ENCODE peak calls at places on chromosomes 4 and X, in four cellular contexts. One of them, this sample, is unnamed. For H3K9me3, the result is how much of the 10 kb centered on the place peaks cover.

GRCh38 chrX:134682081-134682480 is 23.8 kb upstream of the PLAC1 start:
- DNase-seq in H9: no peak
- DNase-seq in Caco-2: no peak
- DNase-seq in A549: no peak
- DNase-seq in this sample: no peak

GRCh38 chrX:133005038-133005437 is 46.6 kb upstream of the HS6ST2 start:
- DNase-seq in H9: no peak
- DNase-seq in Caco-2: peak
- DNase-seq in A549: no peak
- DNase-seq in this sample: no peak

GRCh38 chr4:101355246-101355645 is 7.9 kb upstream of the PPP3CA start:
- DNase-seq in H9: no peak
- DNase-seq in Caco-2: no peak
- DNase-seq in A549: no peak
- DNase-seq in this sample: no peak

GRCh38 chr4:113758361-113758760 is 3.2 kb downstream of the CAMK2D start:
- DNase-seq in H9: no peak
- DNase-seq in Caco-2: no peak
- DNase-seq in A549: no peak
- DNase-seq in this sample: no peak

GRCh38 chrX:115018944-115019343 is 1.5 kb upstream of the IL13RA2 start:
- DNase-seq in H9: no peak
- DNase-seq in Caco-2: no peak
- DNase-seq in A549: no peak
- DNase-seq in this sample: no peak

GRCh38 chr4:70133473-70133872 is 20.6 kb upstream of the PRR27 start:
- DNase-seq in H9: no peak
- DNase-seq in Caco-2: no peak
- DNase-seq in A549: no peak
- DNase-seq in this sample: no peak

GRCh38 chrX:10983526-10983925 is 127.6 kb upstream of the HCCS start:
- DNase-seq in H9: no peak
- DNase-seq in Caco-2: no peak
- DNase-seq in A549: no peak
- DNase-seq in this sample: no peak

GRCh38 chr4:2942532-2943363 is 20.5 kb downstream of the NOP14 start:
- DNase-seq in H9: no peak
- DNase-seq in Caco-2: no peak
- DNase-seq in A549: no peak
- DNase-seq in this sample: no peak

GRCh38 chr4:185122681-185123345 is 20.3 kb upstream of the SLC25A4 start:
- DNase-seq in H9: no peak
- DNase-seq in Caco-2: no peak
- DNase-seq in A549: no peak
- DNase-seq in this sample: no peak

GRCh38 chrX:68432648-68433047 is 647 bp downstream of the OPHN1 start:
- DNase-seq in H9: no peak
- DNase-seq in Caco-2: peak
- DNase-seq in A549: peak
- DNase-seq in this sample: peak

GRCh38 chr4:101651778-101652177 is 138.8 kb upstream of the BANK1 start:
- DNase-seq in H9: no peak
- DNase-seq in Caco-2: no peak
- DNase-seq in A549: no peak
- DNase-seq in this sample: no peak

GRCh38 chr4:155468282-155468681 is 91.5 kb upstream of the MAP9 start:
- DNase-seq in H9: no peak
- DNase-seq in Caco-2: no peak
- DNase-seq in A549: no peak
- DNase-seq in this sample: no peak

GRCh38 chrX:155747520-155747919 is 133.6 kb upstream of the VAMP7 start:
- DNase-seq in H9: no peak
- DNase-seq in Caco-2: no peak
- DNase-seq in A549: no peak
- DNase-seq in this sample: peak

GRCh38 chrX:155744534-155744933 is 131.8 kb upstream of the TMLHE start:
- DNase-seq in H9: no peak
- DNase-seq in Caco-2: no peak
- DNase-seq in A549: no peak
- DNase-seq in this sample: no peak

GRCh38 chrX:155751131-155751530 is 130.0 kb upstream of the VAMP7 start:
- DNase-seq in H9: no peak
- DNase-seq in Caco-2: no peak
- DNase-seq in A549: no peak
- DNase-seq in this sample: no peak

GRCh38 chrX:155745792-155746191 is 133.0 kb upstream of the TMLHE start:
- DNase-seq in H9: no peak
- DNase-seq in Caco-2: no peak
- DNase-seq in A549: peak
- DNase-seq in this sample: no peak
- H3K9me3 ChIP-seq in H9: under half
- H3K9me3 ChIP-seq in Caco-2: under half
- H3K9me3 ChIP-seq in A549: under half
- H3K9me3 ChIP-seq in this sample: under half

GRCh38 chrX:83185887-83186286 is 322.2 kb upstream of the POU3F4 start:
- DNase-seq in H9: no peak
- DNase-seq in Caco-2: no peak
- DNase-seq in A549: no peak
- DNase-seq in this sample: no peak

GRCh38 chrX:83185010-83185409 is 323.1 kb upstream of the POU3F4 start:
- DNase-seq in H9: no peak
- DNase-seq in Caco-2: no peak
- DNase-seq in A549: no peak
- DNase-seq in this sample: no peak

GRCh38 chrX:83186632-83187031 is 321.5 kb upstream of the POU3F4 start:
- DNase-seq in H9: no peak
- DNase-seq in Caco-2: no peak
- DNase-seq in A549: no peak
- DNase-seq in this sample: peak
- H3K9me3 ChIP-seq in H9: under half
- H3K9me3 ChIP-seq in Caco-2: under half
- H3K9me3 ChIP-seq in A549: under half
- H3K9me3 ChIP-seq in this sample: under half

GRCh38 chr4:13535118-13535517 is 9.2 kb downstream of the NKX3-2 start:
- DNase-seq in H9: no peak
- DNase-seq in Caco-2: no peak
- DNase-seq in A549: no peak
- DNase-seq in this sample: no peak
- H3K9me3 ChIP-seq in H9: under half
- H3K9me3 ChIP-seq in Caco-2: under half
- H3K9me3 ChIP-seq in A549: under half
- H3K9me3 ChIP-seq in this sample: under half

DNA sequence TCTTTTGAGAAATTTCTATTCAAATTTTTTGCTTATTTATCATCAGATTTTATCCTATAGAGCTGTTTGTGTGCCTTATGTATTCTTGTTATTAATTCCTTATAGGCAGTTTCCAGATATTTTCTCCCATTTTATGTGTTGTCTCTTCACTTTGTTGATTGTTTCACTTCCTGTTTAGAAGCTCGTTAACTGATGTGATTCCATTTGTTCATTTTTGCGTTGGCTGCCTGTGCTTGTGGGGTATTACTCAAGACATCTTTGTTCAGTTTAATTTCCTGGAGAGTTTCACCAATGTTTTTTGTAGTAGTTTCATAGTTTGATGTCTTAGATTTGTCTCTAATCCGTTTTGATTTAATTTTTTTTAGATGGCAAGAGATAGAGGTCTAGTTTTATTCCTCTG is 14.6 kb downstream of the ZNF718 start:
- DNase-seq in H9: no peak
- DNase-seq in Caco-2: no peak
- DNase-seq in A549: no peak
- DNase-seq in this sample: no peak
- H3K9me3 ChIP-seq in H9: under half
- H3K9me3 ChIP-seq in Caco-2: under half
- H3K9me3 ChIP-seq in A549: half or more
- H3K9me3 ChIP-seq in this sample: half or more

DNA sequence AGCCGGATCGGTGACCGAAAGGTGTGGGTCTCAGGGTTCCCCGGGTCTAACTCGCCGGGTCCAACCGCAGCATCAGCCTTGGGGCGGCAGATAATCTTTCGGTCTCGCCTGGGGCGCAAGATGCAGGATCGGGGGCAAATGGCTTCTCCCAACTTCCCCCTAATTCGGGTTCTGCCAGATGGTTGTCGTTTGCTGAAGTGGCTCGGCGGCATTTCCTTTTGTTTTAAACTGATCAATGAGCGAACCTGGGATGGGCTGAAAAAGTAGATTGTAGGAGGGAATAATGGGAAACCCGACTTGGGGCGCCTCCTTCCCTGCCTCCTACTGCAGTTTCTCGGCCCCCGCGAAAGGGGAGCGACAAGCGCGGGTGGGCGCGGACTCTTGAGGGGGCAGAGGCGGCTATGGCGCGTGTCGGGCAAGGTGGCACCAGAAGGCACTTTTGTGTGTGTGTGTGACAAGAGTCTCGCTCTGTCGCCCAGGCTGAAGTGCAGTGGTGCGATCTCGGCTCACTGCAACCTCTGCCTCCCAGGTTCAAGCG is 3.1 kb downstream of the PDGFRA start:
- DNase-seq in H9: no peak
- DNase-seq in Caco-2: no peak
- DNase-seq in A549: no peak
- DNase-seq in this sample: no peak
- H3K9me3 ChIP-seq in H9: under half
- H3K9me3 ChIP-seq in Caco-2: under half
- H3K9me3 ChIP-seq in A549: under half
- H3K9me3 ChIP-seq in this sample: under half

GRCh38 chr4:8938137-8938536 is 66.5 kb upstream of the HMX1 start:
- DNase-seq in H9: no peak
- DNase-seq in Caco-2: no peak
- DNase-seq in A549: no peak
- DNase-seq in this sample: peak

GRCh38 chr4:8938623-8939022 is 67.0 kb upstream of the HMX1 start:
- DNase-seq in H9: no peak
- DNase-seq in Caco-2: no peak
- DNase-seq in A549: no peak
- DNase-seq in this sample: no peak

GRCh38 chr4:8928074-8928473 is 56.4 kb upstream of the HMX1 start:
- DNase-seq in H9: no peak
- DNase-seq in Caco-2: no peak
- DNase-seq in A549: no peak
- DNase-seq in this sample: no peak

DNA sequence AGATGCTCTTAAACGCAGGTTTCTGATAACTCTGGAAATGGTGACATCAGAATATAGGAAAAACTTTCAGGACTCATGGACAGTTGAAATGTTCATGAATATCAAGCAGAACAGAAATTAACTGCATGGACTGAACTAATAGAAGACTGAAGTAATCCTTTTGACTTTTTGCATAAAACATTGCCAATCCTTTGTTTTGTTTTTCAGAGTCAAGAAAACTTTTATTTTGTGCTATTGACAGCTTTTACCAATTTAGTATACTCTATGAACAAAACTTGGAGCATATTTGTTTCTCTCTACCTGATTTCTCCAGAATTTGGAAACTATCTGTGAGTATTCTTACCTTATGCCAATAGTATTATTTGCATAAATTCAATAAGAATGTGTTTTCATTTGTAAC is 61.2 kb upstream of the HMX1 start:
- DNase-seq in H9: no peak
- DNase-seq in Caco-2: no peak
- DNase-seq in A549: no peak
- DNase-seq in this sample: no peak
- H3K9me3 ChIP-seq in H9: under half
- H3K9me3 ChIP-seq in Caco-2: under half
- H3K9me3 ChIP-seq in A549: under half
- H3K9me3 ChIP-seq in this sample: under half

GRCh38 chr4:159925770-159926169 is 822.9 kb downstream of the RAPGEF2 start:
- DNase-seq in H9: no peak
- DNase-seq in Caco-2: no peak
- DNase-seq in A549: peak
- DNase-seq in this sample: no peak
- H3K9me3 ChIP-seq in H9: under half
- H3K9me3 ChIP-seq in Caco-2: under half
- H3K9me3 ChIP-seq in A549: under half
- H3K9me3 ChIP-seq in this sample: under half

GRCh38 chr4:145681518-145681917 is 1.6 kb downstream of the C4orf51 start:
- DNase-seq in H9: no peak
- DNase-seq in Caco-2: no peak
- DNase-seq in A549: no peak
- DNase-seq in this sample: no peak

GRCh38 chr4:145690610-145691009 is 10.7 kb downstream of the C4orf51 start:
- DNase-seq in H9: no peak
- DNase-seq in Caco-2: no peak
- DNase-seq in A549: no peak
- DNase-seq in this sample: no peak

GRCh38 chr4:145681956-145682355 is 2.0 kb downstream of the C4orf51 start:
- DNase-seq in H9: no peak
- DNase-seq in Caco-2: no peak
- DNase-seq in A549: no peak
- DNase-seq in this sample: no peak

GRCh38 chr4:145686991-145687390 is 7.0 kb downstream of the C4orf51 start:
- DNase-seq in H9: no peak
- DNase-seq in Caco-2: no peak
- DNase-seq in A549: no peak
- DNase-seq in this sample: no peak
- H3K9me3 ChIP-seq in H9: under half
- H3K9me3 ChIP-seq in Caco-2: under half
- H3K9me3 ChIP-seq in A549: under half
- H3K9me3 ChIP-seq in this sample: under half